ENCODE peak calls at places on chromosomes 4 and X, in seven cellular contexts. One of them, this sample, is unnamed.

GRCh38 chrX:66030505-66031317 is 9.2 kb downstream of the VSIG4 start:
- DNase-seq in ELR: peak
- DNase-seq in glutamatergic neuron: no peak
- DNase-seq in GM12878: no peak
- DNase-seq in GM12865: peak
- DNase-seq in islet precursor cell: no peak
- DNase-seq in astrocyte of the spinal cord: no peak
- DNase-seq in this sample: peak

GRCh38 chr4:108762559-108763225 is at the start of gene ETNPPL:
- DNase-seq in islet precursor cell: peak
- DNase-seq in GM12865: no peak
- DNase-seq in glutamatergic neuron: peak
- DNase-seq in GM12878: no peak
- DNase-seq in ELR: peak
- DNase-seq in astrocyte of the spinal cord: no peak
- DNase-seq in this sample: no peak

GRCh38 chrX:56366901-56367300 is 134.7 kb downstream of the KLF8 start:
- DNase-seq in islet precursor cell: peak
- DNase-seq in ELR: no peak
- DNase-seq in astrocyte of the spinal cord: no peak
- DNase-seq in GM12878: no peak
- DNase-seq in glutamatergic neuron: no peak
- DNase-seq in GM12865: no peak
- DNase-seq in this sample: no peak

GRCh38 chrX:48540480-48540879 is 966 bp downstream of the TBC1D25 start:
- DNase-seq in GM12878: no peak
- DNase-seq in islet precursor cell: no peak
- DNase-seq in astrocyte of the spinal cord: no peak
- DNase-seq in ELR: no peak
- DNase-seq in glutamatergic neuron: no peak
- DNase-seq in GM12865: no peak
- DNase-seq in this sample: no peak

GRCh38 chrX:55008571-55009358 is 8.6 kb downstream of the APEX2 start:
- DNase-seq in glutamatergic neuron: no peak
- DNase-seq in astrocyte of the spinal cord: peak
- DNase-seq in GM12865: no peak
- DNase-seq in ELR: peak
- DNase-seq in GM12878: no peak
- DNase-seq in islet precursor cell: no peak
- DNase-seq in this sample: no peak

GRCh38 chrX:153794018-153794896 is at the start of the genes IDH3G and SSR4:
- DNase-seq in GM12878: peak
- DNase-seq in ELR: peak
- DNase-seq in glutamatergic neuron: peak
- DNase-seq in astrocyte of the spinal cord: peak
- DNase-seq in islet precursor cell: peak
- DNase-seq in GM12865: peak
- DNase-seq in this sample: peak

GRCh38 chr4:80448056-80448455 is 112.5 kb downstream of the CFAP299 start:
- DNase-seq in GM12878: no peak
- DNase-seq in GM12865: no peak
- DNase-seq in glutamatergic neuron: no peak
- DNase-seq in ELR: no peak
- DNase-seq in astrocyte of the spinal cord: no peak
- DNase-seq in islet precursor cell: no peak
- DNase-seq in this sample: no peak

GRCh38 chrX:118199997-118200396 is 83.4 kb upstream of the KLHL13 start:
- DNase-seq in ELR: no peak
- DNase-seq in astrocyte of the spinal cord: no peak
- DNase-seq in GM12865: no peak
- DNase-seq in glutamatergic neuron: no peak
- DNase-seq in islet precursor cell: no peak
- DNase-seq in GM12878: no peak
- DNase-seq in this sample: no peak

GRCh38 chr4:99323761-99324160 is 2.6 kb upstream of the ADH1B start:
- DNase-seq in ELR: no peak
- DNase-seq in astrocyte of the spinal cord: no peak
- DNase-seq in GM12865: no peak
- DNase-seq in GM12878: no peak
- DNase-seq in glutamatergic neuron: no peak
- DNase-seq in islet precursor cell: no peak
- DNase-seq in this sample: peak

GRCh38 chrX:96685205-96686099 is 810 bp downstream of the DIAPH2 start:
- DNase-seq in GM12865: peak
- DNase-seq in astrocyte of the spinal cord: peak
- DNase-seq in GM12878: no peak
- DNase-seq in glutamatergic neuron: peak
- DNase-seq in islet precursor cell: peak
- DNase-seq in ELR: peak
- DNase-seq in this sample: peak

This sample was measured in choroid plexus epithelial cell.